ENCODE peak calls at places on chromosomes 3 and 15, in five cellular contexts. One of them, this sample, is unnamed.

GRCh38 chr15:58369261-58369699 is 62.5 kb upstream of the LIPC start:
- DNase-seq in GM10248: no peak
- DNase-seq in IMR-90: peak
- DNase-seq in MCF 10A: no peak
- DNase-seq in ovary: no peak
- DNase-seq in this sample: no peak

GRCh38 chr3:150723946-150724345 is 20.2 kb upstream of the ERICH6 start:
- DNase-seq in ovary: no peak
- DNase-seq in GM10248: no peak
- DNase-seq in MCF 10A: no peak
- DNase-seq in IMR-90: no peak
- DNase-seq in this sample: no peak

GRCh38 chr15:48149858-48150257 is 28.2 kb downstream of the MYEF2 start:
- DNase-seq in MCF 10A: peak
- DNase-seq in IMR-90: peak
- DNase-seq in GM10248: no peak
- DNase-seq in ovary: no peak
- DNase-seq in this sample: peak

GRCh38 chr3:142274908-142275307 is 49.5 kb upstream of the GK5 start:
- DNase-seq in IMR-90: no peak
- DNase-seq in ovary: no peak
- DNase-seq in GM10248: no peak
- DNase-seq in MCF 10A: peak
- DNase-seq in this sample: peak

GRCh38 chr3:155362808-155363689 is 69.6 kb upstream of the STRIT1 start:
- DNase-seq in MCF 10A: no peak
- DNase-seq in IMR-90: no peak
- DNase-seq in ovary: no peak
- DNase-seq in GM10248: no peak
- DNase-seq in this sample: no peak

GRCh38 chr3:188749010-188749617 is 422.7 kb upstream of the TPRG1 start:
- DNase-seq in GM10248: peak
- DNase-seq in MCF 10A: peak
- DNase-seq in IMR-90: no peak
- DNase-seq in ovary: no peak
- DNase-seq in this sample: peak

GRCh38 chr3:194100856-194101390 is 35.0 kb upstream of the HES1 start:
- DNase-seq in IMR-90: no peak
- DNase-seq in GM10248: peak
- DNase-seq in MCF 10A: no peak
- DNase-seq in ovary: no peak
- DNase-seq in this sample: no peak

GRCh38 chr15:82809308-82810060 is at the start of gene WHAMM:
- DNase-seq in IMR-90: peak
- DNase-seq in GM10248: peak
- DNase-seq in ovary: peak
- DNase-seq in MCF 10A: peak
- DNase-seq in this sample: peak

GRCh38 chr3:55143928-55144671 is 216.2 kb upstream of the LRTM1 start:
- DNase-seq in IMR-90: peak
- DNase-seq in MCF 10A: no peak
- DNase-seq in GM10248: no peak
- DNase-seq in ovary: no peak
- DNase-seq in this sample: peak

DNA sequence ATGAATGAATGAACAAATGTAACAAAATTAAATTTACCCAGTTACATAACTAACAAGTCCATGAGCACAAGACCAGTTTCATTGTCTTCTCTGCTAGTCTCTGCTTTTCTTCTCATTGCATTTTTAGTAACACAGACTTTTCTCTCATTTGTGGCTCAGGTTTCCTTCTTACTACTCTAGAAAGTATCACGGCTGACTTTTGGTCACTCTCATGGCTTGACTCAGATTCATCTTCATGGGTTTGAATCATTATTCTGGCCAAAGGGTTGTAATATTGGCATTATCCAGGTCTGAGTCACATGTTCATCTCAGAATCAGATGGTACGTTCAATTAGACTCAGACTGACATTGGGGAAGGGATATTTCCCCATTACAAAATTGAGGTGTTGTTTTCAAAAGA is 121.5 kb upstream of the SATB1 start:
- DNase-seq in ovary: no peak
- DNase-seq in IMR-90: no peak
- DNase-seq in GM10248: no peak
- DNase-seq in MCF 10A: no peak
- DNase-seq in this sample: no peak
- TF ChIP-seq CTCF in ovary: no peak
- TF ChIP-seq CTCF in IMR-90: no peak
- TF ChIP-seq CTCF in GM10248: no peak
- TF ChIP-seq CTCF in MCF 10A: no peak
- TF ChIP-seq CTCF in this sample: no peak

GRCh38 chr3:43650345-43650744 is 28.5 kb upstream of the ANO10 start:
- DNase-seq in ovary: no peak
- DNase-seq in GM10248: no peak
- DNase-seq in MCF 10A: no peak
- DNase-seq in IMR-90: no peak
- DNase-seq in this sample: no peak
- TF ChIP-seq CTCF in ovary: no peak
- TF ChIP-seq CTCF in GM10248: no peak
- TF ChIP-seq CTCF in MCF 10A: no peak
- TF ChIP-seq CTCF in IMR-90: no peak
- TF ChIP-seq CTCF in this sample: no peak

DNA sequence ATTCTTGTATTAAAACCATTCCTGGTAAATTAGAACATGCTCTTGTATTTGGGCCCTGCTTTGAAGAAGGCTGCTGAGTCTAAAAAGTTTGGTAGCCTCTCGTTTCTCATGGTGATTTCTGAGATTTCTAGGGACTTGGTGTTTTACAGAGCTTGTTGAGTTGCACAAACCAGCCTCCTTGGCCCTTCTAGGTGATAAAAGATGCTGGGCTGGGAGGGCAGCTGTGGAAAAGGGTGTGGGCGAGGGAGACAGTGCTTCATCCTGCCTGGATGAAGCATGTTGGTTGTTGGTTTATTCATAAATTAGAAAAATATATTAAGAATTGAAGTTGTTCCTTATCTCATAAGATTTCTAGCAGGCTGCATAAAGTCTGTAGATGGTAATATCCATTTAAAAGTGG is 151.7 kb downstream of the IGF1R start:
- DNase-seq in GM10248: no peak
- DNase-seq in ovary: no peak
- DNase-seq in MCF 10A: peak
- DNase-seq in IMR-90: no peak
- DNase-seq in this sample: no peak
- TF ChIP-seq CTCF in GM10248: no peak
- TF ChIP-seq CTCF in ovary: no peak
- TF ChIP-seq CTCF in MCF 10A: no peak
- TF ChIP-seq CTCF in IMR-90: no peak
- TF ChIP-seq CTCF in this sample: no peak

GRCh38 chr3:72307438-72308105 is 522.6 kb upstream of the PROK2 start:
- DNase-seq in IMR-90: no peak
- DNase-seq in GM10248: no peak
- DNase-seq in ovary: no peak
- DNase-seq in MCF 10A: no peak
- DNase-seq in this sample: no peak

GRCh38 chr3:72310028-72310987 is 525.4 kb upstream of the PROK2 start:
- DNase-seq in ovary: no peak
- DNase-seq in MCF 10A: peak
- DNase-seq in GM10248: peak
- DNase-seq in IMR-90: peak
- DNase-seq in this sample: peak

GRCh38 chr3:72309626-72310025 is 524.7 kb upstream of the PROK2 start:
- DNase-seq in GM10248: no peak
- DNase-seq in IMR-90: no peak
- DNase-seq in ovary: no peak
- DNase-seq in MCF 10A: no peak
- DNase-seq in this sample: no peak

GRCh38 chr3:72303926-72304325 is 519.0 kb upstream of the PROK2 start:
- DNase-seq in ovary: no peak
- DNase-seq in IMR-90: no peak
- DNase-seq in MCF 10A: no peak
- DNase-seq in GM10248: no peak
- DNase-seq in this sample: no peak

DNA sequence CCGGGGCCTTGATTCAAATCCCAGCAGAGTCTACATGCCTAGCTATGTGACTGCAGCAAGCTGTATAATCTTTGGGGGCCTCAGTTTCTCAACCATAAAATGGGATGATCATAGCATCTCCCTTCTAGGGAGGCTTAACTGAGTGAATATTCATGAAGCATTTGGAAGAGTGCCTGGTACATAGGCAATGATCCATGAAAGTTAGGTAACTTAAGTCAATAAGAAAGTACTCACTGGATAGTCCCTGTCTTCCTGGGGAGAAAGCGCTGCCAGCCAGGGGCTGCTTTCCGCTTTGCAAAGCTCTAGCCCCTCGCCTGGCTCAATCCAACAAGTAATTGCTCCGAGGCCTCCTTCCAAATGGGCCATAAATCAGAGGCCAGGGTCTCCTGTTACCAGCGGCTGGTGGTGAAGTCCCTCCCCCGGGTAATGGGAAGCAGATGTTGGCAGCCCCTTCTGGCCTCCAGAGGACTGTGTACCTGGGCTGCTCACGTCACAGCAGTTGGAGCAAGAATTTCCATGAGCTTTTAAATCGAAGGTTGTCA is 521.9 kb upstream of the PROK2 start:
- DNase-seq in GM10248: no peak
- DNase-seq in MCF 10A: peak
- DNase-seq in ovary: no peak
- DNase-seq in IMR-90: peak
- DNase-seq in this sample: peak
- TF ChIP-seq CTCF in GM10248: no peak
- TF ChIP-seq CTCF in MCF 10A: no peak
- TF ChIP-seq CTCF in ovary: no peak
- TF ChIP-seq CTCF in IMR-90: no peak
- TF ChIP-seq CTCF in this sample: no peak

GRCh38 chr3:40782086-40782721 is 257.4 kb downstream of the ZNF621 start:
- DNase-seq in MCF 10A: peak
- DNase-seq in ovary: no peak
- DNase-seq in IMR-90: no peak
- DNase-seq in GM10248: no peak
- DNase-seq in this sample: peak
- TF ChIP-seq CTCF in MCF 10A: no peak
- TF ChIP-seq CTCF in ovary: no peak
- TF ChIP-seq CTCF in IMR-90: no peak
- TF ChIP-seq CTCF in GM10248: no peak
- TF ChIP-seq CTCF in this sample: peak

GRCh38 chr3:44529927-44530326 is 25.1 kb upstream of the ZKSCAN7 start:
- DNase-seq in GM10248: no peak
- DNase-seq in MCF 10A: peak
- DNase-seq in ovary: no peak
- DNase-seq in IMR-90: peak
- DNase-seq in this sample: peak
- TF ChIP-seq CTCF in GM10248: peak
- TF ChIP-seq CTCF in MCF 10A: no peak
- TF ChIP-seq CTCF in ovary: no peak
- TF ChIP-seq CTCF in IMR-90: peak
- TF ChIP-seq CTCF in this sample: peak

GRCh38 chr3:82496890-82497560 is 735.6 kb upstream of the GBE1 start:
- DNase-seq in ovary: no peak
- DNase-seq in IMR-90: no peak
- DNase-seq in MCF 10A: peak
- DNase-seq in GM10248: no peak
- DNase-seq in this sample: no peak
- TF ChIP-seq CTCF in ovary: no peak
- TF ChIP-seq CTCF in IMR-90: no peak
- TF ChIP-seq CTCF in MCF 10A: peak
- TF ChIP-seq CTCF in GM10248: peak
- TF ChIP-seq CTCF in this sample: no peak